ENCODE peak calls at places on chromosome 6, in seven cellular contexts. J, T, R, V, K, X and P are unnamed samples.

GRCh38 chr6:111692327-111693164 is 86.9 kb upstream of the TRAF3IP2 start:
- DNase-seq in X (no peak), J (no peak), V (no peak), R (no peak), K (no peak), T (no peak), P (no peak)

GRCh38 chr6:148464319-148465010 is 121.8 kb downstream of the SASH1 start:
- DNase-seq in V (peak), X (peak), R (peak), J (peak), T (peak), K (peak), P (peak)

GRCh38 chr6:20021795-20022194 is 184.6 kb downstream of the ID4 start:
- DNase-seq in J (no peak), X (no peak), T (no peak), R (no peak), V (no peak), K (no peak), P (no peak)

GRCh38 chr6:107114872-107115694 is at the start of gene BEND3:
- DNase-seq in J (peak), T (peak), X (no peak), R (no peak), K (no peak), V (peak), P (no peak)

GRCh38 chr6:53359088-53359842 is 10.5 kb upstream of the ELOVL5 start:
- DNase-seq in T (peak), V (peak), X (peak), K (peak), R (peak), J (peak), P (peak)

GRCh38 chr6:133368664-133369063 is 127.5 kb downstream of the EYA4 start:
- DNase-seq in J (no peak), K (no peak), V (peak), X (no peak), T (peak), R (peak), P (no peak)

GRCh38 chr6:157976345-157977175 is 5.1 kb upstream of the SYNJ2 start:
- DNase-seq in T (no peak), J (no peak), X (no peak), V (no peak), R (no peak), K (no peak), P (no peak)

GRCh38 chr6:170286246-170286933 is 4.5 kb downstream of the DLL1 start:
- DNase-seq in V (no peak), J (no peak), X (no peak), T (no peak), R (no peak), K (no peak), P (peak)

GRCh38 chr6:20427856-20428255 is 26.2 kb downstream of the E2F3 start:
- DNase-seq in K (no peak), X (no peak), J (no peak), T (no peak), R (no peak), V (no peak), P (no peak)

GRCh38 chr6:79812195-79812594 is 135.2 kb downstream of the ELOVL4 start:
- DNase-seq in T (no peak), K (no peak), X (no peak), J (no peak), V (no peak), R (no peak), P (no peak)

GRCh38 chr6:39269971-39270370 is 40.7 kb upstream of the KCNK5 start:
- DNase-seq in R (no peak), X (no peak), K (no peak), T (no peak), V (no peak), J (no peak), P (no peak)

GRCh38 chr6:35879151-35879550 is 41.7 kb downstream of the SRPK1 start:
- DNase-seq in J (no peak), T (no peak), K (no peak), V (no peak), R (no peak), X (no peak), P (no peak)

GRCh38 chr6:6798430-6798829 is 209.9 kb downstream of the LY86 start:
- DNase-seq in T (no peak), X (no peak), J (no peak), K (no peak), V (no peak), R (no peak), P (no peak)

GRCh38 chr6:33977606-33978438 is 168.1 kb downstream of the GRM4 start:
- DNase-seq in V (no peak), K (peak), R (no peak), X (no peak), J (no peak), T (no peak), P (no peak)

DNA sequence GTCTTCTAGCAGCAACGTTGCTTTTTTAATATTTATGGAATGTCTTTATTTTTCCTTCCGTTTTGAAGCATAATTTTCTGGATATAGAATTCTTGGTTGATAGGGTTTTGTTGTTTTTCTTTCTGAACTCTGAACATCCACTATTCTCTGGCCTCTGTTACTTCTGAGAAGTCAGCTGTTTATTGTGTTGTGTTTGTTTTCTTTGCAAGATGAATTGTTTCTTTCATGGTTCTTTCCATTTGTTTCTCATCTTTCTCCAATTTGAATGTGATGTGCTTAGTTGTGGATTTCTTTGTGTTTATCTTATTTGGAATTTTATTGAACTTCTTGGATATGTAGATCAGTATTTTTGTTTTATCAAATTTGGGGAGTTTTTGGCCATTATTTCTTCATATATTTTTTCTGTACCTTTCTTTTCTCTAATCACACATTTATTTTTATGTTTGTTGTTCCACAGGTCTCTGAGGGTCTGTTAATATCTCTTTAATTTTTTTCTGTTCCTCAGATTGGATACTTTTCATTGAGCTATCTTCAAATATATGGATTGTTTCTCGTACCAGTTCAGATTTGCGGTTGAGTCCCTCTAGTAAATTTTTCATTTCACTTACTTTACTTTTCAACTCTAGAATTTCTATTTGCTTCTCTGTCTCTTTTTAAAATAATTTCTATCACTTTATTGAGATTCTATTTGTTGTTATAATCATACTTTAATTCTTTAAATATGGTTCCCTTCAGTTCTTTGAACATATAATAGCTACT is 18.0 kb downstream of the HIVEP1 start:
- DNase-seq in J (no peak), R (no peak), K (no peak), V (no peak), X (no peak), T (no peak), P (no peak)
- TF ChIP-seq CTCF in J (no peak), R (no peak), K (no peak), V (no peak), X (no peak), T (no peak), P (no peak)

DNA sequence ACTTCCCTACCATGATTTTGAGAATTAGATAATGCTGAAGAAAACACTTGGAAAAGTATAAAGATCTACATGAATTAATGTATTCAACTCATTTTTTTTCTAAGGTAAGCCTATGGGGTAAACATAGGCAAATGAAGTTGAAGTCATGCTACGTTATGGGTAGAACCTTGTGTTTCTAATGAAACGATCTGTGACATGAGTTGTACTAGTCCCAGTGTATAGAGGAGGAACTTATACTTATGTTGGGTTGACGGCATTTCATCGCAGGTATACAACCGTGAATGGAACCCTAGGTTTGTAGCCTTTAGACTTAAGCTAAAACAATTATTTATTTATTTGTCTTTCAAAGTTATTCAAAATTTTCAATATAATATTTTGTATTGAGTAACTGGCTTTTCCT is 2.6 kb downstream of the SLC35F1 start:
- DNase-seq in V (no peak), X (no peak), J (no peak), K (no peak), T (no peak), R (no peak), P (no peak)
- H3K4me3 ChIP-seq in V (no peak), X (no peak), J (no peak), K (no peak), T (no peak), R (no peak), P (no peak)

DNA sequence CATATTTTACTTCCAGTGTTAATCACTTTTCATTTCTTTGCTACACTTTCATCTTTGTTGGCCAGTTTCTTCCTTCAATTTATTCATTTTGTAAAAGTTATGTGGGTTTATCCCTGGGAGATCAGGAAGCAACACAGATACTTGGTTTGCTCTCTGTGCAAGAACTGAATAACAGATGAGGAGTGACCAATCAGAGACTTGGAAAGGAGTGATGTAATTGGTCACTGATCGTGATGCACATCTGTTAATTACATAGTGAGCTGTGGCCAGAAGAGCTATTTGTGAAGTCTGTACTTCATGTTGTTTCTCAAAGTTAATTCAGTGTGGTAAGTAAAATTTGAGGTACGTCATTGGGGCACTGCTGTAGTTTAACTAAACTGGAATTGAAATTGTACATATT is 21.3 kb downstream of the ANKRD6 start:
- DNase-seq in T (no peak), X (peak), R (no peak), K (no peak), V (no peak), J (no peak), P (peak)
- TF ChIP-seq CTCF in T (no peak), X (no peak), R (no peak), K (no peak), V (no peak), J (no peak), P (no peak)

GRCh38 chr6:135180458-135181332 is at the start of gene MYB:
- DNase-seq in J (peak), K (no peak), V (peak), T (peak), R (no peak), X (peak), P (peak)

GRCh38 chr6:135181333-135182119 is 418 bp downstream of the MYB start:
- DNase-seq in X (no peak), V (peak), R (no peak), T (peak), J (no peak), K (no peak), P (peak)

GRCh38 chr6:135182993-135183531 is 2.0 kb downstream of the MYB start:
- DNase-seq in J (no peak), T (peak), X (no peak), V (peak), R (no peak), K (no peak), P (no peak)

GRCh38 chr6:135182120-135182992 is 1.2 kb downstream of the MYB start:
- DNase-seq in J (peak), K (no peak), T (peak), X (no peak), V (no peak), R (no peak), P (peak)

GRCh38 chr6:135179920-135180457 is 1.1 kb upstream of the MYB start:
- DNase-seq in T (peak), K (no peak), R (no peak), V (no peak), X (peak), J (no peak), P (no peak)
- H3K4me3 ChIP-seq in T (peak), K (peak), R (peak), V (no peak), X (no peak), J (peak), P (peak)

DNA sequence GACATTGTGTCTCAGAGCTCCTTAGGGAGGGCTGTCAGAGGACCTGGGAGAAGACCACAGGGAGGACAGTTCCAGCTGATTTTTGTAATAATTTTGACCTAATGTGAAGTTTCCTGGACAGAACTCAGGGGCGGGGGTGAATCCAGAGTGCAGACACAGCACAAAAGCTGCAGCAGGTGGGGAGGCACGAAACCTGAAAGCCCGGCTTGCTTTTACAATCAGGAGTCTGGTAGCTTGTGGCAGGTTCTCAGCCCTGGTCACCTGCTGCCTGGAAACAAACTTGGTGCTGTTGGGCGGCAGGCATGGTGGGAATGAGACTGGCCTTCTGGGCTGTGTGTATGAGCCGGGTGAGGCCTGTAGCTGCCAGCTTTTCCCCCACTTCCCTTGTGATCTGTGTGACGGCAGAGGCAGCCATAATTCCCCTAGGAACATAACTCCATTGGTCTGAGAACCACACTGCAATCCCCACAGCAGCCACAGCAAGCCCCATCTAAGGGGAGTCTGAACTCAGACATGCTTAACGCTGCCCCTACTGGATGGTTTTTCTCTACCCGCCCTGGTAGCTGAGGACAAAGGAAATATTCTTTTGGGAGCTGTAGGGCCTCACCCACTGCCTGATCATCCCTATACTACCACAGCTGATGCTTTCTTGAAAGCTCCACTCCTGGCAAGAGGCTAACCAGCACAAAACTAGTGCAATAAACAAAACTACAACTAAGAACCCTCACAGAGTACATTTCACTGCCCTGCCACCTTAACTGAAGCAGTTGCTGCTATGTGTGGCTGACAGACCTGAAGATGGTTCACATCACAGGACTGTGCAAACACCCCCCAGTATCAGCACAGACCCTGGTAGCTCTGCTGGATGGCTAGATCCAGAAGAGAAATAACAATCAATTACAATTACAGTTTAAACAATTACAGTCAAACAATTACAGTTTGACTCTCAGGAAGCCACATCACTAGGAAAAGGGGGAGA is 1055.1 kb upstream of the GJE1 start:
- DNase-seq in R (peak), K (no peak), J (peak), X (peak), V (peak), T (peak), P (peak)
- TF ChIP-seq CTCF in R (peak), K (no peak), J (peak), X (peak), V (peak), T (peak), P (peak)

DNA sequence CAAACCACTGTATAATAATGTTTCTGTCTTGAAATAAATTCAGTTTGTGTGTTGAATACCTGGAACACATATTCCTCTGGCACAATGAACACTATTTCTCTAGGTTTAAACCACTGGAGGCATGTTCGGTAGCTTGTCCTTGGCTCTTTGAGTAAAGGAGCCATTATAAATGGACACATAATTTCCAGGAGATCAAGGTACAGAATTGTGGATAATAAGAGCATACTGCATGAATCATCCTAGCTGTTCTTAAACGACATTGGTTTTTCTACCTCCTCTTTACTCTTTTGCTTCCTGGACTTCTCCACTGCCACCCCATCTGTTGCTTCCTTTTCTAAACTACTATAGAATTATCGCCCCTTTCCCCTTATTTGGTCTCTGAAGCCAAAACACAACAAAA is 1.2 kb downstream of the CENPW start:
- DNase-seq in K (no peak), J (no peak), T (no peak), X (no peak), R (no peak), V (no peak), P (no peak)
- H3K4me3 ChIP-seq in K (peak), J (peak), T (peak), X (peak), R (peak), V (peak), P (peak)

DNA sequence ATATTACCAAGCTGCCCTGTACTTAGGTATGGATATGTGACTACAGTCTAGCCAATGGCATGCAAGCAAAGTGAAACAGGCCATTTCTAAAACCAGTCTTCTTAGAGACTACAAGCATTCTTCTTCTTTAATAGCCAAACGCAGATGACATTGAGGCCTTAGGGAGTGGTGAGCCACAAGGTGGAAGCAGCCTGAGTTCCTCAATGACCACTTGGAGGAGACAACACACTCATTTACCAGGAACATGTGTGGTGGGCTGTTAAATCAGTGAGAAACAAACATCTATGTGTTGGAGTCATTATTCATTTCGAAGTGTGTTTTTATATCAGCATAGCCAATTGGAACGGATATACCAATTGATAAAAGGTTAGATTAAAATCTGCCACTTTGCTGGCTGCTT is 122.0 kb downstream of the GFRAL start:
- DNase-seq in R (no peak), K (no peak), J (peak), X (peak), T (no peak), V (no peak), P (peak)
- TF ChIP-seq CTCF in R (peak), K (no peak), J (no peak), X (peak), T (peak), V (no peak), P (peak)